ENCODE peak calls at places on chromosome 14, in eight cellular contexts. O is GM12865; D is activated gamma-delta T cell treated with Interleukin-2 at 50 U/mL for 16 hours; X is natural killer cell treated with Interleukin-12 subunit alpha and Interleukin-12 subunit beta and Interleukin-15 and Interleukin-18, amount 100 ng/mL, for 72 hours; A is effector CD4-positive, alpha-beta T cell; Y is Karpas-422; S is uterus; T is NCI-H524. E is an unnamed sample.

GRCh38 chr14:93888995-93889394 is 38.1 kb upstream of the FAM181A start:
- DNase-seq in O (no peak), D (no peak), X (peak), A (no peak), Y (no peak), S (peak), T (no peak), E (no peak)

GRCh38 chr14:75718199-75718598 is 57.2 kb downstream of the TTLL5 start:
- DNase-seq in O (no peak), D (no peak), X (no peak), A (no peak), Y (no peak), S (no peak), T (no peak), E (no peak)

GRCh38 chr14:53570411-53571387 is 385.9 kb downstream of the BMP4 start:
- DNase-seq in O (peak), D (no peak), X (no peak), A (no peak), Y (no peak), S (no peak), T (no peak), E (no peak)

GRCh38 chr14:72812292-72812851 is 81.5 kb downstream of the DPF3 start:
- DNase-seq in O (no peak), D (no peak), X (peak), A (no peak), Y (no peak), S (peak), T (no peak), E (no peak)

GRCh38 chr14:69571879-69572633 is 2.6 kb downstream of the CCDC177 start:
- DNase-seq in O (no peak), D (no peak), X (no peak), A (no peak), Y (no peak), S (peak), T (peak), E (peak)

GRCh38 chr14:99745307-99745951 is 47.8 kb upstream of the EML1 start:
- DNase-seq in O (no peak), D (no peak), X (no peak), A (no peak), Y (no peak), S (no peak), T (no peak), E (no peak)

GRCh38 chr14:62988967-62989366 is 56.3 kb downstream of the KCNH5 start:
- DNase-seq in O (no peak), D (no peak), X (no peak), A (no peak), Y (no peak), S (no peak), T (no peak), E (no peak)

GRCh38 chr14:59474172-59474571 is 9.0 kb upstream of the GPR135 start:
- DNase-seq in O (no peak), D (no peak), X (no peak), A (no peak), Y (no peak), S (no peak), T (peak), E (no peak)

GRCh38 chr14:69882086-69882864 is 3.1 kb downstream of the SMOC1 start:
- DNase-seq in O (no peak), D (no peak), X (no peak), A (no peak), Y (no peak), S (no peak), T (peak), E (no peak)

GRCh38 chr14:45038865-45039264 is 45.1 kb upstream of the PRPF39 start:
- DNase-seq in O (no peak), D (no peak), X (no peak), A (no peak), Y (no peak), S (no peak), T (no peak), E (peak)

GRCh38 chr14:68729556-68729955 is 63.3 kb downstream of the ZFP36L1 start:
- DNase-seq in O (no peak), D (no peak), X (no peak), A (no peak), Y (no peak), S (no peak), T (no peak), E (no peak)

GRCh38 chr14:50559990-50560928 is at the start of gene ATL1:
- DNase-seq in O (peak), D (peak), X (no peak), A (peak), Y (peak), S (peak), T (peak), E (peak)

GRCh38 chr14:67079836-67080235 is 109.4 kb upstream of the GARIN2 start:
- DNase-seq in O (no peak), D (no peak), X (no peak), A (no peak), Y (no peak), S (no peak), T (no peak), E (no peak)

GRCh38 chr14:50037837-50038236 is 78.5 kb downstream of the VCPKMT start:
- DNase-seq in O (peak), D (no peak), X (no peak), A (no peak), Y (no peak), S (peak), T (no peak), E (no peak)

GRCh38 chr14:36857136-36857535 is 195.5 kb downstream of the PAX9 start:
- DNase-seq in O (no peak), D (no peak), X (no peak), A (no peak), Y (no peak), S (no peak), T (no peak), E (no peak)

E was measured in OCI-LY7.